ENCODE peak calls at places on chromosomes 6 and 20, in four cellular contexts. O is K562, K is HL-60, L is GM12878. C is an unnamed sample.

GRCh38 chr20:31322504-31322903 is 14.1 kb upstream of the DEFB116 start:
- DNase-seq in L (no peak), K (no peak), O (no peak), C (no peak)

GRCh38 chr6:145498425-145498824 is 236.9 kb downstream of the EPM2A start:
- DNase-seq in K (no peak), O (no peak), L (no peak), C (no peak)

GRCh38 chr6:19327684-19328083 is 509.5 kb upstream of the ID4 start:
- DNase-seq in L (no peak), O (no peak), K (no peak), C (no peak)

GRCh38 chr6:96841241-96841824 is 4.1 kb upstream of the GPR63 start:
- DNase-seq in K (no peak), L (no peak), O (no peak), C (no peak)

GRCh38 chr6:70651326-70651905 is 16.3 kb upstream of the SMAP1 start:
- DNase-seq in L (no peak), K (no peak), O (no peak), C (no peak)

GRCh38 chr6:107386340-107386739 is 73.0 kb downstream of the PDSS2 start:
- DNase-seq in L (no peak), O (no peak), K (no peak), C (no peak)

GRCh38 chr6:130632288-130632687 is 194.9 kb upstream of the SMLR1 start:
- DNase-seq in K (no peak), O (no peak), L (no peak), C (no peak)

GRCh38 chr6:46993846-46994245 is 48.3 kb downstream of the ADGRF1 start:
- DNase-seq in O (no peak), K (no peak), L (no peak), C (no peak)

GRCh38 chr6:9623985-9624384 is 790.9 kb downstream of the TFAP2A start:
- DNase-seq in L (no peak), K (no peak), O (no peak), C (no peak)

GRCh38 chr6:22418714-22419113 is 121.9 kb upstream of the PRL start:
- DNase-seq in K (no peak), O (no peak), L (no peak), C (no peak)

GRCh38 chr6:73030257-73030656 is 195.0 kb downstream of the KHDC1L start:
- DNase-seq in K (no peak), L (peak), O (no peak), C (no peak)

GRCh38 chr6:15479761-15480160 is 183.1 kb downstream of the DTNBP1 start:
- DNase-seq in O (no peak), L (no peak), K (no peak), C (no peak)

GRCh38 chr6:27605401-27606342 is 132.8 kb upstream of the ZNF184 start:
- DNase-seq in K (no peak), L (no peak), O (peak), C (no peak)

GRCh38 chr20:56504373-56505005 is 20.1 kb upstream of the FAM209A start:
- DNase-seq in L (no peak), O (peak), K (no peak), C (no peak)

GRCh38 chr6:138307816-138308727 is 69.6 kb upstream of the SMIM28 start:
- DNase-seq in L (no peak), O (peak), K (no peak), C (no peak)
- TF ChIP-seq SPI1 in L (no peak), O (no peak), K (no peak), C (no peak)

DNA sequence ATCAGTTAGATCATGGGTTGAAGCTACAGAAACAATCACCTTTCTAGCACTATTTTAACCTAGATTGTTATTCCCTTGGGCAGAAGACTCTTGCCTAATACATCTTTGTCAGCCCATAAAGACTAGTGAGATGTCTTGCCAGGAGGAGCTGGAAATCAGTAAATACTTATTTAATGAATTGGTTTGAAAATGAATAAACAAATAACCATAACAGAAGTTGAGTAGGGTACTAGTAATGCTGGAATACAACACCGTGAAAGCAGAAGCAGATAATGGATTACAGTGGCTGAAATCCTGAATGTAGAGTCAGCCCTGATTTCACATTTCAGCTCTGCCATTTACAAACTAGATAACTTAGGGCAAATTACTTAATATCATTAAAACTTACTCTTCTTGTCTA is 236.1 kb downstream of the PACRG start:
- DNase-seq in K (no peak), L (no peak), O (no peak), C (no peak)
- TF ChIP-seq POLR2AphosphoS5 in K (no peak), L (no peak), O (no peak), C (no peak)

GRCh38 chr20:47701612-47702011 is 83.7 kb downstream of the SULF2 start:
- DNase-seq in K (no peak), L (no peak), O (no peak), C (no peak)
- TF ChIP-seq SPI1 in K (no peak), L (no peak), O (no peak), C (no peak)

GRCh38 chr20:33023439-33024262 is 7.8 kb upstream of the BPIFB6 start:
- DNase-seq in O (no peak), K (no peak), L (no peak), C (no peak)

GRCh38 chr20:33024263-33024601 is 7.2 kb upstream of the BPIFB6 start:
- DNase-seq in O (no peak), L (no peak), K (no peak), C (no peak)

GRCh38 chr20:33021879-33022732 is 9.3 kb upstream of the BPIFB6 start:
- DNase-seq in K (no peak), L (no peak), O (no peak), C (no peak)

GRCh38 chr20:33024609-33025317 is 6.7 kb upstream of the BPIFB6 start:
- DNase-seq in O (no peak), K (no peak), L (no peak), C (no peak)

GRCh38 chr20:33022733-33023438 is 8.6 kb upstream of the BPIFB6 start:
- DNase-seq in O (no peak), K (no peak), L (no peak), C (no peak)
- TF ChIP-seq POLR2AphosphoS5 in O (no peak), K (no peak), L (no peak), C (no peak)

C was measured in GM12891.